ENCODE peak calls at places on chromosomes 2 and 18, in seven cellular contexts. T is activated CD4-positive, alpha-beta T cell treated with anti-CD3 and anti-CD28 coated beads, Interleukin-2, amount 50 U/mL, for 1 hour; A is NCI-H748 treated with DMSO at 0.1 percent for 48 hours; R is activated gamma-delta T cell treated with Interleukin-2 at 50 U/mL for 16 hours; J is activated naive CD4-positive, alpha-beta T cell treated with anti-CD3 and anti-CD28 coated beads, Interleukin-2, amount 50 U/mL, for 16 hours; H is NCI-H446 treated with DMSO at 0.1 percent for 48 hours; Y is AG08395. G is an unnamed sample.

GRCh38 chr18:76426738-76427305 is 68.2 kb downstream of the ZNF516 start:
- DNase-seq in T (no peak), A (no peak), R (no peak), J (no peak), H (no peak), Y (peak), G (no peak)

GRCh38 chr2:210072922-210073509 is 70.6 kb downstream of the RPE start:
- DNase-seq in T (no peak), A (peak), R (no peak), J (no peak), H (peak), Y (peak), G (peak)

GRCh38 chr2:6236317-6236716 is 544.1 kb downstream of the SOX11 start:
- DNase-seq in T (no peak), A (no peak), R (no peak), J (no peak), H (no peak), Y (no peak), G (no peak)

GRCh38 chr2:100893753-100894530 is 74.0 kb downstream of the NPAS2 start:
- DNase-seq in T (no peak), A (no peak), R (no peak), J (no peak), H (no peak), Y (no peak), G (no peak)

GRCh38 chr2:198499539-198499938 is 695.1 kb downstream of the PLCL1 start:
- DNase-seq in T (no peak), A (no peak), R (no peak), J (no peak), H (no peak), Y (peak), G (peak)

GRCh38 chr18:48887905-48888531 is 62.7 kb downstream of the SMAD7 start:
- DNase-seq in T (no peak), A (no peak), R (no peak), J (peak), H (no peak), Y (no peak), G (no peak)

GRCh38 chr2:100571668-100572067 is 8.9 kb downstream of the PDCL3 start:
- DNase-seq in T (no peak), A (no peak), R (no peak), J (no peak), H (no peak), Y (no peak), G (no peak)

GRCh38 chr2:227703280-227703732 is 14.5 kb downstream of the SLC19A3 start:
- DNase-seq in T (no peak), A (no peak), R (no peak), J (no peak), H (no peak), Y (peak), G (no peak)

GRCh38 chr2:190978389-190979053 is 35.5 kb downstream of the STAT1 start:
- DNase-seq in T (no peak), A (no peak), R (no peak), J (no peak), H (no peak), Y (peak), G (no peak)

GRCh38 chr2:232882085-232882484 is 12.0 kb downstream of the SNORC start:
- DNase-seq in T (no peak), A (no peak), R (no peak), J (no peak), H (no peak), Y (no peak), G (no peak)

GRCh38 chr2:9252002-9252357 is 45.4 kb downstream of the ASAP2 start:
- DNase-seq in T (no peak), A (no peak), R (no peak), J (no peak), H (no peak), Y (peak), G (no peak)

GRCh38 chr2:173033080-173033479 is 42.6 kb upstream of the MAP3K20 start:
- DNase-seq in T (no peak), A (no peak), R (no peak), J (no peak), H (no peak), Y (peak), G (no peak)

GRCh38 chr2:27596627-27597026 is 13.8 kb downstream of the ZNF512 start:
- DNase-seq in T (no peak), A (no peak), R (no peak), J (no peak), H (no peak), Y (peak), G (no peak)

GRCh38 chr2:203972066-203972465 is 35.5 kb downstream of the ICOS start:
- DNase-seq in T (no peak), A (no peak), R (no peak), J (no peak), H (no peak), Y (no peak), G (no peak)

GRCh38 chr2:159054985-159055384 is 86.5 kb downstream of the TANC1 start:
- DNase-seq in T (no peak), A (no peak), R (no peak), J (no peak), H (no peak), Y (no peak), G (no peak)

GRCh38 chr2:31023550-31023949 is 114.7 kb downstream of the GALNT14 start:
- DNase-seq in T (no peak), A (no peak), R (no peak), J (no peak), H (no peak), Y (no peak), G (no peak)

GRCh38 chr2:219501441-219501840 is 2.8 kb downstream of the GMPPA start:
- DNase-seq in T (no peak), A (no peak), R (no peak), J (no peak), H (no peak), Y (no peak), G (no peak)

GRCh38 chr18:22088976-22089375 is 80.4 kb upstream of the GATA6 start:
- DNase-seq in T (no peak), A (no peak), R (no peak), J (no peak), H (no peak), Y (no peak), G (no peak)

GRCh38 chr2:238929242-238930081 is 81.6 kb downstream of the TWIST2 start:
- DNase-seq in T (no peak), A (no peak), R (no peak), J (no peak), H (no peak), Y (peak), G (no peak)

GRCh38 chr2:160494243-160494642 is 636 bp upstream of the RBMS1 start:
- DNase-seq in T (no peak), A (peak), R (no peak), J (no peak), H (no peak), Y (no peak), G (no peak)

GRCh38 chr2:10079192-10079930 is 850 bp downstream of the CYS1 start:
- DNase-seq in T (no peak), A (peak), R (no peak), J (no peak), H (no peak), Y (peak), G (no peak)

GRCh38 chr2:171086352-171087290 is 74.1 kb downstream of the TLK1 start:
- DNase-seq in T (peak), A (peak), R (peak), J (peak), H (no peak), Y (peak), G (peak)

GRCh38 chr2:235766206-235766794 is 272.5 kb downstream of the AGAP1 start:
- DNase-seq in T (peak), A (peak), R (peak), J (peak), H (peak), Y (peak), G (peak)

GRCh38 chr2:220504890-220505564 is 877.6 kb downstream of the SLC4A3 start:
- DNase-seq in T (no peak), A (peak), R (no peak), J (no peak), H (no peak), Y (peak), G (no peak)

GRCh38 chr2:157508676-157509075 is 64.8 kb upstream of the CYTIP start:
- DNase-seq in T (no peak), A (no peak), R (no peak), J (no peak), H (no peak), Y (no peak), G (no peak)

GRCh38 chr18:46152808-46153617 is 48.8 kb downstream of the HAUS1 start:
- DNase-seq in T (no peak), A (no peak), R (no peak), J (no peak), H (no peak), Y (no peak), G (peak)

GRCh38 chr18:9613550-9614400 is 584 bp downstream of the PPP4R1 start:
- DNase-seq in T (peak), A (peak), R (peak), J (peak), H (no peak), Y (peak), G (peak)